ENCODE peak calls at places on chromosomes 16 and 17, in five cellular contexts. W is uterus; S is effector memory CD4-positive, alpha-beta T cell; I is ovary; G is mammary epithelial cell. D is an unnamed sample.
A peak's percentile ranks its signal among the peaks of the same experiment; 100 is the strongest.

GRCh38 chr16:80614908-80615696 is 74.3 kb downstream of the DYNLRB2 start:
- DNase-seq in S (no peak), G (peak; percentile 43), W (no peak), I (no peak), D (no peak)

GRCh38 chr17:5667871-5668270 is 83.6 kb upstream of the NLRP1 start:
- DNase-seq in S (no peak), W (no peak), G (no peak), I (no peak), D (no peak)

GRCh38 chr16:7835032-7835431 is 502.4 kb downstream of the RBFOX1 start:
- DNase-seq in W (no peak), I (no peak), G (no peak), S (no peak), D (no peak)

GRCh38 chr17:43356999-43357398 is 41.8 kb upstream of the ARL4D start:
- DNase-seq in W (peak; percentile 51), S (no peak), I (no peak), G (peak; percentile 96), D (no peak)

GRCh38 chr17:5097101-5097834 is 14.4 kb downstream of the ZNF232 start:
- DNase-seq in S (no peak), W (peak; percentile 44), G (no peak), I (peak; percentile 61), D (peak; percentile 48)

GRCh38 chr17:39605492-39606433 is 2.0 kb downstream of the NEUROD2 start:
- DNase-seq in G (peak; percentile 61), W (no peak), S (no peak), I (no peak), D (no peak)

GRCh38 chr17:39867084-39867890 is 715 bp upstream of the ZPBP2 start:
- DNase-seq in S (no peak), I (no peak), W (no peak), G (no peak), D (peak; percentile 35)

GRCh38 chr17:43661699-43662431 is at the start of gene MEOX1:
- DNase-seq in W (no peak), S (no peak), G (peak; percentile 69), I (no peak), D (no peak)

GRCh38 chr17:80476877-80477646 is 655 bp upstream of the NPTX1 start:
- DNase-seq in I (no peak), G (no peak), W (no peak), S (no peak), D (no peak)

GRCh38 chr17:78040561-78041400 is 82.3 kb downstream of the TNRC6C start:
- DNase-seq in I (peak; percentile 42), G (peak; percentile 67), W (peak; percentile 50), S (peak; percentile 12), D (no peak)

GRCh38 chr16:4846503-4846900 is 586 bp downstream of the GLYR1 start:
- DNase-seq in W (no peak), G (peak; percentile 65), I (peak; percentile 14), S (peak; percentile 4), D (peak; percentile 6)

GRCh38 chr16:88561485-88562369 is 8.5 kb upstream of the ZC3H18 start:
- DNase-seq in I (no peak), W (peak; percentile 41), S (peak; percentile 29), G (peak; percentile 17), D (peak; percentile 71)

GRCh38 chr17:13593757-13594156 is 8.0 kb downstream of the HS3ST3A1 start:
- DNase-seq in G (no peak), I (no peak), W (no peak), S (no peak), D (no peak)

GRCh38 chr17:33987162-33987561 is 267.9 kb upstream of the CCL2 start:
- DNase-seq in I (no peak), G (no peak), W (no peak), S (no peak), D (no peak)

GRCh38 chr17:9363440-9364350 is 211.9 kb downstream of the STX8 start:
- DNase-seq in W (no peak), G (peak; percentile 65), I (no peak), S (no peak), D (no peak)

GRCh38 chr17:40671282-40671681 is 6.3 kb upstream of the KRT222 start:
- DNase-seq in W (no peak), G (no peak), S (no peak), I (no peak), D (no peak)

GRCh38 chr17:17892009-17892408 is 55.2 kb upstream of the SREBF1 start:
- DNase-seq in S (no peak), G (no peak), I (no peak), W (no peak), D (no peak)

GRCh38 chr16:88878967-88879787 is 12.7 kb upstream of the PABPN1L start:
- DNase-seq in S (no peak), G (peak; percentile 67), W (no peak), I (no peak), D (no peak)

GRCh38 chr17:82458130-82458884 is at the start of gene NARF:
- DNase-seq in S (peak; percentile 96), G (peak; percentile 99), I (peak; percentile 98), W (peak; percentile 97), D (peak; percentile 95)

GRCh38 chr16:79328327-79329162 is 272.0 kb downstream of the MAF start:
- DNase-seq in G (no peak), W (no peak), I (no peak), S (no peak), D (no peak)

GRCh38 chr17:40956401-40957254 is 10.1 kb downstream of the KRT39 start:
- DNase-seq in G (peak; percentile 99), W (no peak), I (no peak), S (no peak), D (no peak)

GRCh38 chr17:69501591-69502468 is 87.3 kb downstream of the MAP2K6 start:
- DNase-seq in G (peak; percentile 20), I (peak; percentile 32), S (no peak), W (peak; percentile 20), D (no peak)

GRCh38 chr17:41178341-41178740 is 320 bp upstream of the KRTAP4-2 start:
- DNase-seq in S (no peak), G (peak; percentile 70), I (no peak), W (no peak), D (no peak)

GRCh38 chr17:17313350-17313991 is 10.3 kb downstream of the NT5M start:
- DNase-seq in S (peak; percentile 62), G (peak; percentile 45), W (no peak), I (no peak), D (peak; percentile 44)

GRCh38 chr16:22318690-22319358 is 21.6 kb downstream of the POLR3E start:
- DNase-seq in S (peak; percentile 38), W (no peak), I (no peak), G (peak; percentile 28), D (peak; percentile 44)

GRCh38 chr16:75064403-75065148 is 52.0 kb downstream of the LDHD start:
- DNase-seq in W (no peak), G (no peak), S (no peak), I (no peak), D (peak; percentile 7)

GRCh38 chr17:4426499-4427208 is 7.1 kb upstream of the SPNS3 start:
- DNase-seq in W (no peak), G (no peak), I (no peak), S (no peak), D (no peak)

DNA sequence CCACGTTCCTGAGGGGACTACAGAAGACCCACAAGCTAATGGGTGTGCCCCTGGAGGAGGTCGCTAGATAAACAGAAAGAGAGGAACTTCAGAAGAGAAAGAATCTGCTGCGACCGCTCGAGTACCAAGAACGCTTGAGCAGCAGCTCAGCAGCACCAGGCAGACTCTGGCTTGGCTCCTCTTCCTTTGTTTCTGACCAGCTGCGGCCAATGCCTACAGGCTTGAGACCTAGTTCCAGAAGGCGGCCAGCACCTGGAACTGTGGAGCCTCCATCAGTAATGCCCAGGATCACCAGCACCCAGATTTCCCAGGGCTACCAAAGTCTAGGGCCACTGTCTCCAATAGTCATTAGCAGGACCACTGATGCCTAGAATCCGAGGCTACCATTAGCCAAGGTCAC is 26.0 kb upstream of the GOSR2 start:
- DNase-seq in S (no peak), W (no peak), G (no peak), I (no peak), D (no peak)
- H3K4me1 ChIP-seq in S (no peaks in the 10 kb centered on the region), W (no peaks in the 10 kb centered on the region), G (no peaks in the 10 kb centered on the region), I (no peaks in the 10 kb centered on the region), D (no peaks in the 10 kb centered on the region)

GRCh38 chr16:72989203-72989991 is 58.5 kb downstream of the ZFHX3 start:
- DNase-seq in G (peak; percentile 94), S (no peak), W (no peak), I (no peak), D (no peak)
- H3K4me3 ChIP-seq in G (no peak overlapping the region), S (no peak overlapping the region), W (peak overlapping the region; percentile 11), I (no peak overlapping the region), D (no peak overlapping the region)

DNA sequence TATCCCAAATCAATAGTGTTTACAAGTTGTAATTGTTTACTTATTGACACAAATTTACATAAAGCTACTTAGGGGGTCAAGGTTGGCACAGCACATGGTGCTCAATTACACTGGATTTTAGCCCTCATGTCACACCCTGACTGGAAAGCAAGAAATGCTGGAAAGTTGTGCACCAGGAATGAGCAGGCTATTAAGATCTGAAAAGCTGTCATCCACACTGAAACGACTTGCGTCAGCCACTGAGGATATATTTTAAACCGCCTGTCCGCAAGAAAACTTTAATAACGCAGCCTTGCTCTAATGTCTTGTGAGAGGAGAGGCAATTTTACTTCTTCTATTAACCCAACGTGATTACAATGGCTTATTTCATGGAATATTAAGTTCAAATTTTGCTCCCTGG is 425.5 kb upstream of the PSMD7 start:
- DNase-seq in G (no peak), S (no peak), I (no peak), W (no peak), D (no peak)
- H3K27me3 ChIP-seq in G (no peaks in the 10 kb centered on the region), S (no peaks in the 10 kb centered on the region), I (no peaks in the 10 kb centered on the region), W (no peaks in the 10 kb centered on the region), D (no peaks in the 10 kb centered on the region)

GRCh38 chr16:10847166-10847565 is 28.6 kb upstream of the TVP23A start:
- DNase-seq in G (no peak), S (no peak), W (no peak), I (no peak), D (no peak)
- H3K4me1 ChIP-seq in G (peaks cover 10% of the 10 kb centered on the region), S (no peaks in the 10 kb centered on the region), W (no peaks in the 10 kb centered on the region), I (no peaks in the 10 kb centered on the region), D (no peaks in the 10 kb centered on the region)

GRCh38 chr16:77679336-77679735 is 43.0 kb upstream of the NUDT7 start:
- DNase-seq in G (no peak), I (no peak), S (no peak), W (no peak), D (no peak)
- H3K4me3 ChIP-seq in G (no peak overlapping the region), I (no peak overlapping the region), S (no peak overlapping the region), W (no peak overlapping the region), D (no peak overlapping the region)

GRCh38 chr17:57294629-57295501 is 38.5 kb downstream of the MSI2 start:
- DNase-seq in I (no peak), G (peak; percentile 16), W (no peak), S (no peak), D (no peak)
- H3K27me3 ChIP-seq in I (no peaks in the 10 kb centered on the region), G (no peaks in the 10 kb centered on the region), W (no peaks in the 10 kb centered on the region), S (no peaks in the 10 kb centered on the region), D (no peaks in the 10 kb centered on the region)

GRCh38 chr17:76266244-76266938 is 1.2 kb downstream of the UBALD2 start:
- DNase-seq in I (peak; percentile 34), W (no peak), G (no peak), S (no peak), D (no peak)

GRCh38 chr17:76265624-76266243 is 586 bp downstream of the UBALD2 start:
- DNase-seq in W (peak; percentile 50), G (peak; percentile 35), S (peak; percentile 54), I (peak; percentile 55), D (peak; percentile 74)

GRCh38 chr17:76264755-76265623 is at the start of gene UBALD2:
- DNase-seq in G (peak; percentile 100), S (peak; percentile 96), W (peak; percentile 99), I (peak; percentile 97), D (peak; percentile 97)

GRCh38 chr17:76268015-76268749 is 3.0 kb downstream of the UBALD2 start:
- DNase-seq in G (peak; percentile 87), I (no peak), S (peak; percentile 60), W (peak; percentile 61), D (peak; percentile 83)

GRCh38 chr17:76267051-76267576 is 2.0 kb downstream of the UBALD2 start:
- DNase-seq in S (no peak), W (no peak), G (no peak), I (no peak), D (no peak)
- H3K4me1 ChIP-seq in S (peaks cover 54% of the 10 kb centered on the region), W (no peaks in the 10 kb centered on the region), G (peaks cover 52% of the 10 kb centered on the region), I (peaks cover 11% of the 10 kb centered on the region), D (peaks cover 79% of the 10 kb centered on the region)